ENCODE peak calls at places on chromosomes 12 and 14, in seven cellular contexts. B is lung, H is foreskin fibroblast, Y is OCI-LY7, F is ascending aorta, P is K562, N is glutamatergic neuron. M is an unnamed sample.

GRCh38 chr14:96489327-96489726 is 12.9 kb upstream of the PAPOLA start:
- DNase-seq in B (no peak), H (no peak), Y (no peak), F (no peak), P (no peak), N (no peak), M (no peak)

GRCh38 chr12:94980577-94980976 is 22.9 kb downstream of the NDUFA12 start:
- DNase-seq in B (no peak), H (peak; percentile 40), Y (peak; percentile 34), F (no peak), P (no peak), N (no peak), M (no peak)

GRCh38 chr12:116712458-116713303 is 25.2 kb downstream of the SPRING1 start:
- DNase-seq in B (no peak), H (no peak), Y (no peak), F (no peak), P (no peak), N (no peak), M (no peak)

GRCh38 chr12:23099604-23100003 is 474.6 kb downstream of the ETNK1 start:
- DNase-seq in B (no peak), H (no peak), Y (no peak), F (no peak), P (no peak), N (no peak), M (no peak)

GRCh38 chr12:125289965-125290364 is 224.7 kb downstream of the AACS start:
- DNase-seq in B (no peak), H (no peak), Y (no peak), F (no peak), P (no peak), N (no peak), M (no peak)

GRCh38 chr12:104604070-104604994 is 147.6 kb downstream of the CHST11 start:
- DNase-seq in B (peak; percentile 77), H (peak; percentile 97), Y (peak; percentile 88), F (peak; percentile 70), P (peak; percentile 79), N (no peak), M (peak; percentile 76)

GRCh38 chr12:117606945-117607344 is 245.5 kb upstream of the NOS1 start:
- DNase-seq in B (no peak), H (no peak), Y (no peak), F (no peak), P (no peak), N (no peak), M (no peak)

GRCh38 chr14:50045039-50045711 is 71.2 kb downstream of the VCPKMT start:
- DNase-seq in B (peak; percentile 75), H (peak; percentile 91), Y (peak; percentile 77), F (peak; percentile 76), P (no peak), N (no peak), M (peak; percentile 65)

GRCh38 chr12:6044082-6044481 is 80.4 kb downstream of the VWF start:
- DNase-seq in B (no peak), H (peak; percentile 58), Y (no peak), F (no peak), P (no peak), N (no peak), M (no peak)

GRCh38 chr12:98344630-98345029 is 170.8 kb upstream of the TMPO start:
- DNase-seq in B (no peak), H (no peak), Y (no peak), F (no peak), P (no peak), N (no peak), M (no peak)

GRCh38 chr12:96578526-96579125 is 89.2 kb downstream of the CFAP54 start:
- DNase-seq in B (no peak), H (peak; percentile 68), Y (peak; percentile 73), F (no peak), P (peak; percentile 10), N (no peak), M (peak; percentile 44)
- TF ChIP-seq CTCF in B (peak; percentile 59), H (peak; percentile 50), Y (peak; percentile 90), F (peak; percentile 17), P (peak; percentile 50), N (peak; percentile 39), M (peak; percentile 52)

GRCh38 chr14:20487402-20487742 is 18.0 kb upstream of the RNASE10 start:
- DNase-seq in B (no peak), H (no peak), Y (no peak), F (no peak), P (no peak), N (no peak), M (no peak)
- TF ChIP-seq CTCF in B (no peak), H (no peak), Y (peak; percentile 33), F (no peak), P (no peak), N (no peak), M (no peak)

GRCh38 chr12:29148958-29149690 is at the start of gene FAR2:
- DNase-seq in B (peak; percentile 43), H (peak; percentile 79), Y (no peak), F (no peak), P (peak; percentile 69), N (peak; percentile 64), M (peak; percentile 51)
- TF ChIP-seq CTCF in B (no peak), H (no peak), Y (no peak), F (no peak), P (no peak), N (no peak), M (no peak)

DNA sequence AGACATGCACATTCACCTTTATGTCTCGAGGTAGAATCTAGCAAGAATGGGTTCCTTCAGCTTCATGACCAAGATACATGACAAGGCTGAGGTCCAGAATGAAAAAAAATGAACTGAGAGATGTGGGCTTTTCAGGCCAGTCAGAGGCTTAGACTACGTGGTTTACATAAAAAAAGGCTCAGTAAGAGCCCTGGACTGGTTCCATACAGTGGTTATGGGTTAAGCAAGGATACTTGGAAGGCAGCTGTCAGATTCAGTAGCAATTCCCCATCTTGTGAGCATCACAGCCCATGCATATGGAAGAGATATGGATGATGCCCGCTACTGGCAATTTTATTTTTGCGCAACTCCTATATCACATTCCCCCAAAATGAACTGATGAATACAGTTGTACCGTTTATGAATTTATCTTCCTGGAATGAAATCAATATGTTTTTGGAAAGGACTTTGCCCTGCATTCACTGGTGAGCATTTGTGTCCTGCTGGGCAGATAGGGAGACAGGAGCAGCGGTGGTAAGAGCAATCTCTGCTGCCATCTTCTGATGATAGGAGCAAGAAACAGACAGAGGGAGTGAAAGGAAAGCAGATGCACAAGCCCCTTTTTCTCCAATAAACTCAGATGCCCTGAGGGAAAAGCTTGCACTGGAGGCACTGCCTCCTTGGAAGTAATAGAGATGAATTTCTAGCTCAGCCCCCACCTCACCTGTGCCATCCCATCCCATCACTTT is 280.4 kb downstream of the GALC start:
- DNase-seq in B (no peak), H (peak; percentile 58), Y (no peak), F (no peak), P (no peak), N (no peak), M (no peak)
- TF ChIP-seq CTCF in B (no peak), H (no peak), Y (no peak), F (no peak), P (no peak), N (no peak), M (no peak)

GRCh38 chr14:52272375-52272774 is 4.9 kb downstream of the PTGDR start:
- DNase-seq in B (no peak), H (peak; percentile 74), Y (peak; percentile 45), F (no peak), P (no peak), N (no peak), M (peak; percentile 45)
- TF ChIP-seq CTCF in B (no peak), H (peak; percentile 31), Y (peak; percentile 65), F (no peak), P (peak; percentile 54), N (no peak), M (peak; percentile 33)

DNA sequence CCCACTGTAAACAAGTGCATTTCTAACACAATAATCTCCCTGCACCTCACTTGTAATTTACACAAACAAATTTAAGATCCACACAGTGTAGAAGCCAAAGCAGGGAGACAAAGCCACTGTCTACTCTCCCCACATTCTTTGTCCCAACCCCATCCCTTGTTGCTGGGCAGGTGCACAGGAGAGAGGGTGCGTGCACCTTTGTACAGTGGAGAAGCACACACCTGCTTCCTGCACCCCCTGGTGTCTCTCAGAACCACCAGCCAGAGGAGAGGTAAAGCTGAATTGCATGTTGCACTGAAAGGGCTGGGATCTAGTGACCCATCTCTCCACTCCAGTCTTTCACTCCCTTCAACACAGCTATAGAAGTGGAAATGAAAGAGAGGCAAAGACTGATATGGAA is 51.4 kb upstream of the IFNG-AS1 start:
- DNase-seq in B (no peak), H (no peak), Y (peak; percentile 11), F (no peak), P (no peak), N (no peak), M (no peak)
- TF ChIP-seq CTCF in B (no peak), H (no peak), Y (peak; percentile 45), F (no peak), P (no peak), N (no peak), M (no peak)

M was measured in GM10248.